ENCODE peak calls at places on chromosome 1, in nine cellular contexts. K is Caki2, B is KBM-7, Q is ELR, P is HS-5, I is T-helper 1 cell, O is fibroblast of lung, V is tibial nerve, H is germinal center. D is an unnamed sample.
A peak's percentile ranks its signal among the peaks of the same experiment; 100 is the strongest.

GRCh38 chr1:55262822-55263221 is 47.7 kb upstream of the USP24 start:
- DNase-seq in B (no peak), V (no peak), Q (peak; percentile 81), I (no peak), O (peak; percentile 48), P (no peak), H (no peak), K (peak; percentile 15), D (no peak)

GRCh38 chr1:97797403-97798183 is 123.2 kb downstream of the DPYD start:
- DNase-seq in B (no peak), P (no peak), V (no peak), O (peak; percentile 44), H (no peak), K (no peak), Q (no peak), I (no peak), D (no peak)

GRCh38 chr1:207825719-207826556 is 74.1 kb downstream of the CD46 start:
- DNase-seq in P (no peak), H (peak; percentile 85), B (peak; percentile 92), I (peak; percentile 95), K (peak; percentile 83), O (peak; percentile 52), Q (peak; percentile 81), V (peak; percentile 55), D (peak; percentile 92)

GRCh38 chr1:214332950-214333798 is 52.2 kb downstream of the SMYD2 start:
- DNase-seq in P (peak; percentile 29), H (peak; percentile 33), V (peak; percentile 31), O (peak; percentile 47), I (peak; percentile 38), Q (peak; percentile 68), B (peak; percentile 58), K (no peak), D (no peak)

GRCh38 chr1:214864896-214865688 is 217.4 kb upstream of the KCNK2 start:
- DNase-seq in O (peak; percentile 74), Q (peak; percentile 88), I (no peak), H (no peak), B (no peak), V (no peak), P (peak; percentile 86), K (peak; percentile 21), D (peak; percentile 56)

GRCh38 chr1:5937373-5937857 is 54.8 kb downstream of the NPHP4 start:
- DNase-seq in O (no peak), H (no peak), Q (no peak), K (no peak), P (no peak), I (no peak), B (no peak), V (no peak), D (no peak)

GRCh38 chr1:69215883-69216282 is 351.8 kb upstream of the LRRC7 start:
- DNase-seq in K (no peak), P (no peak), B (no peak), V (no peak), O (no peak), I (no peak), H (no peak), Q (no peak), D (no peak)

GRCh38 chr1:42259059-42259738 is 75.8 kb downstream of the FOXJ3 start:
- DNase-seq in H (no peak), V (no peak), P (no peak), O (peak; percentile 82), I (no peak), Q (no peak), K (no peak), B (no peak), D (no peak)

GRCh38 chr1:79323240-79324025 is 316.9 kb upstream of the ADGRL4 start:
- DNase-seq in P (peak; percentile 98), H (no peak), Q (peak; percentile 98), V (no peak), K (peak; percentile 85), I (no peak), O (peak; percentile 97), B (no peak), D (peak; percentile 100)

GRCh38 chr1:201714542-201715276 is 114.2 kb upstream of the IPO9 start:
- DNase-seq in V (peak; percentile 73), B (peak; percentile 57), Q (peak; percentile 100), O (peak; percentile 100), K (peak; percentile 98), P (peak; percentile 98), I (no peak), H (no peak), D (peak; percentile 97)

GRCh38 chr1:184562801-184563200 is 176.0 kb downstream of the C1orf21 start:
- DNase-seq in K (no peak), Q (no peak), I (no peak), P (no peak), H (no peak), O (no peak), B (no peak), V (no peak), D (no peak)

GRCh38 chr1:54131419-54131818 is 21.4 kb downstream of the CDCP2 start:
- DNase-seq in I (no peak), K (no peak), Q (no peak), H (no peak), B (no peak), P (no peak), O (no peak), V (no peak), D (no peak)

GRCh38 chr1:85628791-85629531 is 48.4 kb downstream of the CCN1 start:
- DNase-seq in B (peak; percentile 21), I (no peak), P (peak; percentile 51), H (no peak), O (peak; percentile 92), K (peak; percentile 68), V (no peak), Q (peak; percentile 79), D (no peak)

GRCh38 chr1:101366513-101367215 is 129.8 kb downstream of the S1PR1 start:
- DNase-seq in O (peak; percentile 25), H (no peak), K (no peak), Q (peak; percentile 58), B (no peak), V (no peak), P (peak; percentile 18), I (no peak), D (no peak)

GRCh38 chr1:54885863-54886723 is 902 bp downstream of the DHCR24 start:
- DNase-seq in K (peak; percentile 50), I (peak; percentile 19), P (no peak), B (peak; percentile 29), V (no peak), O (peak; percentile 67), H (no peak), Q (peak; percentile 45), D (no peak)

GRCh38 chr1:200526709-200527612 is 93.6 kb downstream of the KIF14 start:
- DNase-seq in V (no peak), O (peak; percentile 50), H (peak; percentile 36), P (no peak), K (peak; percentile 18), B (no peak), I (no peak), Q (no peak), D (no peak)

GRCh38 chr1:107124705-107125104 is 16.1 kb upstream of the NTNG1 start:
- DNase-seq in K (no peak), V (no peak), P (no peak), B (no peak), O (no peak), I (no peak), Q (no peak), H (no peak), D (no peak)

D was measured in epithelial cell of proximal tubule.